ENCODE peak calls at places on chromosome 15, in eight cellular contexts. V is adrenal gland, Z is testis, Q is spleen, P is breast epithelium, S is pancreas, X is heart right ventricle, T is RWPE1. G is an unnamed sample.

GRCh38 chr15:60683156-60683555 is 204.2 kb upstream of the ICE2 start:
- DNase-seq in Z (no peak), X (no peak), T (no peak), P (no peak), S (no peak), Q (no peak), V (no peak), G (no peak)

GRCh38 chr15:40146037-40146436 is 14.8 kb upstream of the BUB1B start:
- DNase-seq in T (peak; percentile 70), V (no peak), S (no peak), Z (no peak), X (no peak), P (no peak), Q (no peak), G (no peak)

GRCh38 chr15:96421211-96421610 is 90.7 kb downstream of the NR2F2 start:
- DNase-seq in T (no peak), P (no peak), S (no peak), X (no peak), Q (no peak), Z (no peak), V (no peak), G (no peak)

GRCh38 chr15:38636597-38636996 is 72.0 kb upstream of the RASGRP1 start:
- DNase-seq in V (no peak), X (peak; percentile 27), S (no peak), P (no peak), Q (no peak), T (no peak), Z (no peak), G (no peak)

GRCh38 chr15:89167267-89168176 is 53.9 kb downstream of the RLBP1 start:
- DNase-seq in V (no peak), Q (no peak), Z (no peak), T (peak; percentile 81), X (no peak), S (no peak), P (no peak), G (no peak)

GRCh38 chr15:80468776-80469175 is 64.6 kb downstream of the ARNT2 start:
- DNase-seq in Q (no peak), P (no peak), T (no peak), S (no peak), X (no peak), V (no peak), Z (no peak), G (no peak)

GRCh38 chr15:56440226-56440770 is 24.6 kb downstream of the MNS1 start:
- DNase-seq in X (no peak), T (peak; percentile 8), P (no peak), S (no peak), Z (no peak), V (no peak), Q (no peak), G (no peak)

GRCh38 chr15:100318880-100319279 is 22.9 kb downstream of the ADAMTS17 start:
- DNase-seq in Q (no peak), V (peak; percentile 30), S (no peak), T (peak; percentile 30), X (no peak), Z (no peak), P (no peak), G (no peak)

GRCh38 chr15:36599824-36600365 is 20.5 kb downstream of the CDIN1 start:
- DNase-seq in Q (no peak), S (no peak), T (no peak), P (no peak), V (no peak), Z (no peak), X (no peak), G (no peak)

GRCh38 chr15:37106490-37107001 is 6.2 kb upstream of the MEIS2 start:
- DNase-seq in Z (peak; percentile 66), T (no peak), V (no peak), X (peak; percentile 63), S (no peak), Q (peak; percentile 57), P (no peak), G (no peak)

GRCh38 chr15:31241888-31242287 is 84.7 kb upstream of the KLF13 start:
- DNase-seq in P (no peak), S (no peak), Z (no peak), X (no peak), V (no peak), Q (no peak), T (no peak), G (no peak)

GRCh38 chr15:53658827-53659226 is 100.6 kb downstream of the WDR72 start:
- DNase-seq in P (no peak), X (no peak), V (no peak), Z (no peak), S (no peak), Q (no peak), T (no peak), G (no peak)

GRCh38 chr15:83287541-83288027 is 3.1 kb upstream of the BNC1 start:
- DNase-seq in V (no peak), T (peak; percentile 82), Z (no peak), X (no peak), Q (no peak), P (no peak), S (no peak), G (no peak)

GRCh38 chr15:95459288-95459687 is 871.2 kb upstream of the NR2F2 start:
- DNase-seq in S (no peak), X (no peak), P (no peak), Q (no peak), V (no peak), T (no peak), Z (no peak), G (no peak)

GRCh38 chr15:68316061-68316804 is 38.7 kb downstream of the FEM1B start:
- DNase-seq in Q (peak; percentile 50), P (peak; percentile 43), Z (no peak), X (no peak), V (peak; percentile 42), T (no peak), S (peak; percentile 42), G (peak; percentile 6)

GRCh38 chr15:70512772-70513362 is 250.5 kb downstream of the UACA start:
- DNase-seq in V (no peak), Z (peak; percentile 45), T (peak; percentile 60), X (no peak), Q (peak; percentile 89), S (no peak), P (no peak), G (no peak)

GRCh38 chr15:80645494-80646065 is 49.5 kb upstream of the ABHD17C start:
- DNase-seq in Q (no peak), S (no peak), V (no peak), Z (no peak), P (no peak), X (no peak), T (no peak), G (no peak)

GRCh38 chr15:96497951-96498350 is 167.5 kb downstream of the NR2F2 start:
- DNase-seq in X (no peak), P (no peak), T (no peak), S (no peak), V (no peak), Z (no peak), Q (no peak), G (no peak)

GRCh38 chr15:29331071-29331470 is 61.4 kb upstream of the NSMCE3 start:
- DNase-seq in T (no peak), X (no peak), P (no peak), V (no peak), Q (no peak), Z (no peak), S (no peak), G (no peak)

GRCh38 chr15:29334544-29334943 is 64.9 kb upstream of the NSMCE3 start:
- DNase-seq in X (no peak), Q (no peak), T (no peak), P (no peak), Z (no peak), V (no peak), S (no peak), G (no peak)

GRCh38 chr15:29337156-29337959 is 67.7 kb upstream of the NSMCE3 start:
- DNase-seq in Z (peak; percentile 58), P (no peak), T (no peak), Q (no peak), X (no peak), S (no peak), V (no peak), G (no peak)

GRCh38 chr15:29333261-29333660 is 63.6 kb upstream of the NSMCE3 start:
- DNase-seq in V (no peak), P (no peak), Z (no peak), S (no peak), X (no peak), T (no peak), Q (no peak), G (no peak)

GRCh38 chr15:29331669-29332068 is 62.0 kb upstream of the NSMCE3 start:
- DNase-seq in V (no peak), Q (no peak), T (no peak), S (no peak), Z (no peak), P (no peak), X (no peak), G (no peak)
- TF ChIP-seq CTCF in V (no peak), Q (no peak), T (no peak), S (no peak), Z (no peak), P (no peak), X (no peak), G (no peak)

GRCh38 chr15:92200891-92201290 is 192.8 kb upstream of the ST8SIA2 start:
- DNase-seq in V (no peak), P (no peak), Q (no peak), X (no peak), T (no peak), Z (no peak), S (no peak), G (no peak)

DNA sequence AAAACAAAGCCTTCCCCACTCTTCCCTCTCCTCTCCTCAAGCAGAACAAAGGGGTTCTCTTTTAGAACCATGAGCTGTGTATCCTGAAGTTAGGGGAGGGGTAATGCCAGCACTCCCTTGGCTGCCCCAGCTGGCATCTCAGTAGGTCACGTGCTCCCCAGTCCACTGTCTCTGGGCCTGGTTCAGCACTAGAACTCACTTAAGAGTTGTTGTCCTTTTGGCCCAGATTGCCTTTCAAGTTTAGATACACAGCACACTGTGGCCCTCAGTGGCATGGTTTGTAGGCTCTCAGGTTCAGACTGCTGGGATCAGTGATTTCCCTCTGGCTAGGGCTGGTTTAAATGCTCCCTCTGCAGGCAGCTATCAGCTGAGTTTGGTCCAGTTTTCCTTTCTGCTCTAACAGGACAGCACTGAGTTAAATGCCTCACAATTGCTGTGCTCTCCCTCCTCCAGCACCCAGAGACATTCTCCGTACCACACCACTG is 188.4 kb upstream of the ST8SIA2 start:
- DNase-seq in Q (no peak), V (peak; percentile 57), X (peak; percentile 14), Z (no peak), S (no peak), T (no peak), P (no peak), G (no peak)
- TF ChIP-seq CTCF in Q (no peak), V (peak; percentile 33), X (peak; percentile 32), Z (no peak), S (no peak), T (no peak), P (no peak), G (no peak)

GRCh38 chr15:48112242-48112641 is 8.5 kb upstream of the SLC24A5 start:
- DNase-seq in Q (no peak), V (peak; percentile 59), T (peak; percentile 27), S (no peak), P (no peak), X (no peak), Z (no peak), G (no peak)
- TF ChIP-seq CTCF in Q (no peak), V (peak; percentile 39), T (peak; percentile 42), S (no peak), P (no peak), X (peak; percentile 35), Z (no peak), G (no peak)

DNA sequence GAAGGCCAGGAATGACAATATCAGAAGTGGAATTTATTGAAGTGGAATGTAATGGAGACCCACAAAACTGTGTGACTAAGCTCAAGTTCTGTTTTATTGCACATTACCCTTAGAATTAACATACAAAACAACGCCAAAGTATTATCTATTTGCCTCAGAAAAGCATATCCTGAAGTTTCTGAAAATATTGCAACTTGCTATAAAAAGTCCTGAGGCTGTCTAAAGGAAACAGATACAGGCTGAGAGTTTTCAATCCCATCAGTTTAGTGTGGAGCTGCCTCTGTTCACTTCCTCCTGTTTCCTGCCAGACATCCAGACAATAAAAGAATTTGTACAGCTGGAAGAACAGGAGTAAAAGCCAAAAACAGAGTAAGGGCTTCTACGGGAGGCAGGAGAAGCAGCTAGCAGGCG is 108.8 kb downstream of the FBN1 start:
- DNase-seq in S (no peak), P (no peak), Q (no peak), T (no peak), X (peak; percentile 14), Z (no peak), V (no peak), G (no peak)
- TF ChIP-seq CTCF in S (no peak), P (no peak), Q (no peak), T (no peak), X (no peak), Z (no peak), V (no peak), G (no peak)

G was measured in activated B cell treated with CpG ODN at 0.5 μM for 24 hours.